ENCODE peak calls at places on chromosomes 13 and 19, in eight cellular contexts. B is GM10248; I is nephron progenitor cell; Q is foreskin melanocyte; U is MM.1S; X is central memory CD4-positive, alpha-beta T cell; W is HAP-1; Y is AG04450. E is an unnamed sample.
A peak's percentile ranks its signal among the peaks of the same experiment; 100 is the strongest.

GRCh38 chr13:78197231-78197630 is 278.6 kb upstream of the EDNRB start:
- DNase-seq in B (no peak), I (no peak), Q (no peak), U (no peak), X (no peak), W (no peak), Y (no peak), E (no peak)

GRCh38 chr13:66111628-66112027 is 1118.5 kb downstream of the PCDH9 start:
- DNase-seq in B (no peak), I (no peak), Q (no peak), U (no peak), X (no peak), W (no peak), Y (no peak), E (no peak)

GRCh38 chr13:93932901-93933300 is 546.6 kb downstream of the DCT start:
- DNase-seq in B (no peak), I (no peak), Q (no peak), U (no peak), X (no peak), W (no peak), Y (no peak), E (no peak)

GRCh38 chr19:53471916-53472315 is 4.4 kb downstream of the ZNF813 start:
- DNase-seq in B (no peak), I (no peak), Q (no peak), U (no peak), X (no peak), W (no peak), Y (no peak), E (no peak)

GRCh38 chr19:4556574-4557185 is 2.8 kb downstream of the SEMA6B start:
- DNase-seq in B (no peak), I (peak; percentile 62), Q (no peak), U (no peak), X (no peak), W (peak; percentile 27), Y (no peak), E (no peak)

GRCh38 chr19:48513289-48514122 is 1.9 kb upstream of the LMTK3 start:
- DNase-seq in B (peak; percentile 86), I (peak; percentile 72), Q (peak; percentile 57), U (peak; percentile 49), X (peak; percentile 68), W (peak; percentile 91), Y (no peak), E (peak; percentile 68)

GRCh38 chr19:6729573-6730152 is 7.7 kb downstream of the GPR108 start:
- DNase-seq in B (no peak), I (no peak), Q (no peak), U (no peak), X (no peak), W (no peak), Y (no peak), E (no peak)

GRCh38 chr13:102870677-102871415 is 25.0 kb downstream of the ERCC5 start:
- DNase-seq in B (peak; percentile 73), I (peak; percentile 62), Q (peak; percentile 28), U (peak; percentile 57), X (peak; percentile 32), W (peak; percentile 46), Y (no peak), E (peak; percentile 58)

GRCh38 chr13:50686547-50686946 is 156.9 kb downstream of the DLEU7 start:
- DNase-seq in B (peak; percentile 8), I (no peak), Q (no peak), U (no peak), X (no peak), W (no peak), Y (no peak), E (no peak)

GRCh38 chr13:55437162-55437561 is 1703.6 kb upstream of the PRR20A start:
- DNase-seq in B (no peak), I (no peak), Q (no peak), U (no peak), X (no peak), W (peak; percentile 7), Y (no peak), E (no peak)

GRCh38 chr13:45683701-45684100 is 18.4 kb upstream of the CBY2 start:
- DNase-seq in B (no peak), I (peak; percentile 50), Q (no peak), U (no peak), X (no peak), W (no peak), Y (no peak), E (peak; percentile 38)

GRCh38 chr19:47240996-47241918 is 10.3 kb upstream of the BBC3 start:
- DNase-seq in B (peak; percentile 79), I (peak; percentile 64), Q (no peak), U (peak; percentile 82), X (peak; percentile 82), W (no peak), Y (no peak), E (no peak)

GRCh38 chr19:14375582-14376291 is 5.5 kb upstream of the ADGRE5 start:
- DNase-seq in B (peak; percentile 18), I (no peak), Q (no peak), U (no peak), X (no peak), W (no peak), Y (no peak), E (no peak)

GRCh38 chr13:74306496-74306895 is 172.3 kb upstream of the KLF12 start:
- DNase-seq in B (no peak), I (no peak), Q (no peak), U (peak; percentile 35), X (no peak), W (peak; percentile 76), Y (no peak), E (peak; percentile 8)

GRCh38 chr19:932647-933552 is 7.1 kb downstream of the ARID3A start:
- DNase-seq in B (peak; percentile 59), I (peak; percentile 83), Q (no peak), U (no peak), X (no peak), W (no peak), Y (peak; percentile 85), E (peak; percentile 67)

GRCh38 chr13:109644069-109644750 is 142.2 kb downstream of the IRS2 start:
- DNase-seq in B (no peak), I (no peak), Q (no peak), U (no peak), X (no peak), W (no peak), Y (no peak), E (no peak)

GRCh38 chr13:52156724-52157251 is 2.6 kb downstream of the NEK3 start:
- DNase-seq in B (no peak), I (no peak), Q (no peak), U (no peak), X (no peak), W (no peak), Y (no peak), E (no peak)

GRCh38 chr19:33819875-33820781 is 23.5 kb downstream of the KCTD15 start:
- DNase-seq in B (peak; percentile 40), I (peak; percentile 79), Q (peak; percentile 27), U (peak; percentile 32), X (peak; percentile 53), W (peak; percentile 80), Y (no peak), E (peak; percentile 43)

GRCh38 chr13:107518292-107518691 is 697.0 kb downstream of the LIG4 start:
- DNase-seq in B (no peak), I (no peak), Q (no peak), U (peak; percentile 15), X (no peak), W (no peak), Y (no peak), E (no peak)

GRCh38 chr19:7533925-7534480 is 1.5 kb upstream of the PNPLA6 start:
- DNase-seq in B (peak; percentile 94), I (peak; percentile 80), Q (peak; percentile 78), U (peak; percentile 92), X (peak; percentile 79), W (no peak), Y (peak; percentile 65), E (peak; percentile 75)

GRCh38 chr19:34320277-34320676 is 44.7 kb upstream of the GPI start:
- DNase-seq in B (no peak), I (no peak), Q (no peak), U (no peak), X (no peak), W (no peak), Y (no peak), E (no peak)